ENCODE peak calls at places on chromosome 19, in five cellular contexts. R is HepG2, G is HCT116, K is SK-N-SH, J is GM12878. S is an unnamed sample.

GRCh38 chr19:57620673-57621348 is 6.8 kb downstream of the ZNF134 start:
- DNase-seq in R (no peak), G (no peak), K (no peak), J (no peak), S (no peak)

GRCh38 chr19:47725759-47726401 is 12.7 kb downstream of the EHD2 start:
- DNase-seq in R (no peak), G (no peak), K (no peak), J (no peak), S (peak; percentile 65)

GRCh38 chr19:33156354-33156753 is 24.4 kb downstream of the WDR88 start:
- DNase-seq in R (peak; percentile 35), G (no peak), K (no peak), J (no peak), S (no peak)

GRCh38 chr19:8210660-8211101 is 1.5 kb downstream of the CERS4 start:
- DNase-seq in R (no peak), G (no peak), K (no peak), J (no peak), S (peak; percentile 28)

GRCh38 chr19:29841559-29842367 is 30.0 kb downstream of the CCNE1 start:
- DNase-seq in R (peak; percentile 91), G (peak; percentile 78), K (peak; percentile 56), J (no peak), S (no peak)

GRCh38 chr19:33377586-33378475 is 4.3 kb downstream of the CEBPG start:
- DNase-seq in R (no peak), G (no peak), K (no peak), J (no peak), S (no peak)

GRCh38 chr19:58261968-58262921 is 16.5 kb upstream of the ZNF8 start:
- DNase-seq in R (no peak), G (no peak), K (no peak), J (no peak), S (peak; percentile 21)

GRCh38 chr19:10290876-10291553 is 1.3 kb downstream of the ICAM5 start:
- DNase-seq in R (peak; percentile 43), G (peak; percentile 50), K (peak; percentile 70), J (no peak), S (peak; percentile 79)

GRCh38 chr19:41175825-41176734 is 16.9 kb upstream of the CYP2S1 start:
- DNase-seq in R (peak; percentile 96), G (peak; percentile 92), K (no peak), J (no peak), S (peak; percentile 24)

GRCh38 chr19:40190891-40191835 is at the start of gene MAP3K10:
- DNase-seq in R (peak; percentile 53), G (no peak), K (peak; percentile 95), J (peak; percentile 12), S (peak; percentile 46)

GRCh38 chr19:39128511-39129079 is 3.0 kb downstream of the PAK4 start:
- DNase-seq in R (no peak), G (no peak), K (no peak), J (no peak), S (no peak)

GRCh38 chr19:1068111-1069001 is 1.4 kb downstream of the ARHGAP45 start:
- DNase-seq in R (no peak), G (no peak), K (no peak), J (no peak), S (no peak)
- TF ChIP-seq JUND in R (no peak), G (no peak), K (no peak), J (no peak), S (no peak)

GRCh38 chr19:2426661-2427322 is 594 bp downstream of the TIMM13 start:
- DNase-seq in R (peak; percentile 64), G (peak; percentile 16), K (peak; percentile 94), J (no peak), S (peak; percentile 37)
- TF ChIP-seq JUND in R (no peak), G (no peak), K (no peak), J (no peak), S (no peak)

DNA sequence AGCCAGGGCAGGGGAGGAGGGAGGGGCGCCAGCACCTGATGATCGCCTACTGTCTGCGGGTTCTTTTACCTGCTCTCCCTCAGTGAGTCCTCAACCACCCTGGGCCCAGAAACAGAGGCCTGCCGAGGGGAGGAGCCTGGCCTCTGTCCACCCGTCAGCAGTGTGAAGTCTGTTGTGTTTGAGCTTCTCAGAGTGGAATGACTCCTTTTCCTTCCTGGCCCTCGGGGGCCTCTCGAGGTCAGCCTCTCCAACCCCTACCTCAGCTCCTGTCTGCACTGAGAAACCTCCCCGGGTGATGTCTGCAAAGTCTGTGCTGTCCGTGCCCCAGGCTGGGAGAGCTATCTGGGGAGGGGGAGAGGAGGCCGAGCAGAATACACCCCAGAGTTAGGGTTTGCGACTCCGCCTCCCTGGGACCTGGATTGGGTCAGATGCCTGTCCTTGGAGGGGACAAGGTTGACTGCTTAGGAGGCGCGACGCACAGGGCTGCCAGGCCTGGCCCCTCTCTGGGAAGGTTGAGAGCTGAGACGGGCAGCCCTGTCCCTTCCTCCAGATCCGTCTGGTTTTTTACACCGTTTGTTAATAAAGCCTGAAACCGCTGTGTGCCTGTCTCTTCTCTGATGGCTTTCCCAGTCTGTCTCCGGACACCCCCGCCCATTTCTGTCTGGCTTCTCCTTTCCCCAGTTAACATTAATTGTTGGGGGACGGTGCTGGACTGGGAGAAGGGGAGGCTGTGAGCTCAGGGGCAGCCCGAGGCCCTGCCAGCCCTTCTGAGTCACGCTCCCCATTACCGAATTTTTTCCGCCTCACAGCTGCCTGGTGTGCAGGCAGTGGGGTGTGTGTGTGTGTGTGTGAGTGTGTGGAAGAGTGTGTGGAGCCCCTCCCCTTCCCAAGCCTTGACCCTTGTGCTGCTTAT is 1.0 kb upstream of the SSC5D start:
- DNase-seq in R (peak; percentile 23), G (no peak), K (peak; percentile 72), J (no peak), S (peak; percentile 69)
- TF ChIP-seq JUND in R (no peak), G (no peak), K (peak; percentile 78), J (no peak), S (no peak)

GRCh38 chr19:17328517-17329060 is 6.1 kb downstream of the ANO8 start:
- DNase-seq in R (no peak), G (no peak), K (no peak), J (no peak), S (no peak)

GRCh38 chr19:17329768-17330545 is 4.7 kb downstream of the ANO8 start:
- DNase-seq in R (no peak), G (no peak), K (no peak), J (no peak), S (no peak)

GRCh38 chr19:17330546-17331253 is 4.0 kb downstream of the ANO8 start:
- DNase-seq in R (no peak), G (no peak), K (no peak), J (no peak), S (no peak)

GRCh38 chr19:17327654-17328516 is 6.8 kb downstream of the ANO8 start:
- DNase-seq in R (peak; percentile 13), G (peak; percentile 82), K (peak; percentile 85), J (no peak), S (no peak)

GRCh38 chr19:17329061-17329767 is 5.4 kb downstream of the ANO8 start:
- DNase-seq in R (no peak), G (no peak), K (no peak), J (no peak), S (no peak)
- TF ChIP-seq JUND in R (no peak), G (no peak), K (no peak), J (no peak), S (no peak)

GRCh38 chr19:13834308-13834790 is 39.1 kb downstream of the ZSWIM4 start:
- DNase-seq in R (no peak), G (no peak), K (no peak), J (no peak), S (peak; percentile 47)
- TF ChIP-seq JUND in R (no peak), G (peak; percentile 21), K (no peak), J (no peak), S (no peak)

S was measured in T47D.